ENCODE peak calls at places on chromosomes 16 and 17, in four cellular contexts. B, V, J and Q are unnamed samples. For H3K36me3, the result is how much of the 10 kb centered on the place peaks cover.

GRCh38 chr16:83826146-83826913 is 18.6 kb downstream of the HSBP1 start:
- DNase-seq in B (peak), J (peak), V (peak), Q (peak)

GRCh38 chr16:88772871-88773811 is 11.9 kb downstream of the PIEZO1 start:
- DNase-seq in B (no peak), V (peak), J (peak), Q (peak)

GRCh38 chr16:67537270-67537635 is 8.6 kb downstream of the RIPOR1 start:
- DNase-seq in J (no peak), V (no peak), B (peak), Q (peak)

GRCh38 chr16:13680021-13680672 is 239.8 kb upstream of the ERCC4 start:
- DNase-seq in B (no peak), J (no peak), V (no peak), Q (no peak)

GRCh38 chr17:57944796-57945362 is 10.3 kb downstream of the CUEDC1 start:
- DNase-seq in J (no peak), B (no peak), V (no peak), Q (peak)

GRCh38 chr17:31696184-31696602 is 162.9 kb downstream of the COPRS start:
- DNase-seq in J (no peak), V (peak), B (peak), Q (peak)

GRCh38 chr17:58121925-58122324 is 26.3 kb upstream of the OR4D1 start:
- DNase-seq in V (no peak), J (peak), B (no peak), Q (peak)

GRCh38 chr16:4913774-4914525 is 23.0 kb downstream of the PPL start:
- DNase-seq in V (no peak), B (no peak), J (no peak), Q (no peak)

GRCh38 chr16:85209526-85210121 is 97.4 kb upstream of the CIBAR2 start:
- DNase-seq in J (no peak), V (no peak), B (no peak), Q (no peak)

GRCh38 chr16:77682586-77682985 is 39.7 kb upstream of the NUDT7 start:
- DNase-seq in J (no peak), B (no peak), V (no peak), Q (no peak)

GRCh38 chr17:4986403-4986802 is 1.1 kb downstream of the CAMTA2 start:
- DNase-seq in J (peak), B (no peak), V (no peak), Q (no peak)

GRCh38 chr16:30351586-30352419 is 3.3 kb downstream of the CD2BP2 start:
- DNase-seq in B (peak), J (peak), V (peak), Q (peak)

GRCh38 chr16:9311303-9311954 is 220.0 kb downstream of the HAPSTR1 start:
- DNase-seq in V (no peak), J (no peak), B (no peak), Q (no peak)

GRCh38 chr17:44266402-44267164 is 1.4 kb downstream of the SLC4A1 start:
- DNase-seq in B (no peak), J (no peak), V (no peak), Q (peak)

GRCh38 chr16:1745900-1746692 is 25.2 kb downstream of the NME3 start:
- DNase-seq in B (no peak), V (no peak), J (no peak), Q (peak)

GRCh38 chr16:87076950-87077749 is 240.0 kb downstream of the C16orf95 start:
- DNase-seq in B (peak), V (no peak), J (peak), Q (peak)

GRCh38 chr16:69397821-69398521 is 12.2 kb upstream of the TERF2 start:
- DNase-seq in B (no peak), V (no peak), J (peak), Q (peak)

GRCh38 chr17:9234404-9234945 is 213.2 kb downstream of the NTN1 start:
- DNase-seq in V (no peak), J (no peak), B (no peak), Q (no peak)

GRCh38 chr16:82440336-82440735 is 186.4 kb upstream of the CDH13 start:
- DNase-seq in J (no peak), V (no peak), B (no peak), Q (no peak)

GRCh38 chr16:57615813-57616212 is 12.6 kb upstream of the ADGRG1 start:
- DNase-seq in B (peak), V (no peak), J (no peak), Q (no peak)

GRCh38 chr17:66897141-66897540 is 62.2 kb downstream of the CACNG5 start:
- DNase-seq in J (no peak), V (no peak), B (no peak), Q (no peak)

GRCh38 chr17:47810200-47810821 is 11.3 kb downstream of the OSBPL7 start:
- DNase-seq in J (peak), B (peak), V (no peak), Q (peak)

GRCh38 chr16:7602424-7602935 is 269.8 kb downstream of the RBFOX1 start:
- DNase-seq in B (no peak), V (no peak), J (no peak), Q (no peak)

GRCh38 chr17:83058478-83059167 is 20.8 kb upstream of the METRNL start:
- DNase-seq in B (peak), J (no peak), V (no peak), Q (no peak)

GRCh38 chr17:45896803-45897693 is 2.7 kb downstream of the MAPT start:
- DNase-seq in J (peak), V (no peak), B (no peak), Q (no peak)

GRCh38 chr17:43360376-43360738 is 38.4 kb upstream of the ARL4D start:
- DNase-seq in V (peak), B (peak), J (no peak), Q (peak)

GRCh38 chr17:20202141-20202574 is 193.0 kb downstream of the SPECC1 start:
- DNase-seq in J (no peak), B (no peak), V (no peak), Q (no peak)

GRCh38 chr17:45747907-45748306 is 36.2 kb upstream of the CRHR1 start:
- DNase-seq in V (no peak), B (no peak), J (no peak), Q (no peak)

GRCh38 chr17:16507918-16508533 is 16.0 kb upstream of the LRRC75A start:
- DNase-seq in B (no peak), J (peak), V (no peak), Q (no peak)

GRCh38 chr16:83552193-83552592 is 255.6 kb upstream of the HSBP1 start:
- DNase-seq in B (no peak), J (peak), V (no peak), Q (peak)

GRCh38 chr16:8962393-8963009 is 1.2 kb downstream of the USP7 start:
- DNase-seq in B (peak), J (peak), V (no peak), Q (no peak)

GRCh38 chr17:71023631-71024030 is 854.3 kb downstream of the KCNJ2 start:
- DNase-seq in J (no peak), B (no peak), V (no peak), Q (peak)

GRCh38 chr17:10652984-10653680 is 4.0 kb downstream of the MYH3 start:
- DNase-seq in V (no peak), B (no peak), J (no peak), Q (peak)

GRCh38 chr16:22813946-22814325 is at the start of gene HS3ST2:
- DNase-seq in V (no peak), B (no peak), J (peak), Q (peak)

GRCh38 chr16:11914759-11915643 is 755 bp downstream of the GSPT1 start:
- DNase-seq in B (peak), V (no peak), J (peak), Q (peak)

GRCh38 chr17:37535906-37536305 is 46.2 kb downstream of the DUSP14 start:
- DNase-seq in J (no peak), B (no peak), V (no peak), Q (no peak)
- H3K36me3 ChIP-seq in J (under half), B (half or more), V (under half), Q (under half)

GRCh38 chr16:28590384-28591340 is 6.2 kb downstream of the SULT1A2 start:
- DNase-seq in J (no peak), B (no peak), V (no peak), Q (no peak)
- H3K36me3 ChIP-seq in J (under half), B (under half), V (under half), Q (under half)

GRCh38 chr17:75945202-75945601 is 4.4 kb upstream of the FBF1 start:
- DNase-seq in J (no peak), V (no peak), B (no peak), Q (no peak)

GRCh38 chr17:75950421-75950820 is 9.6 kb upstream of the FBF1 start:
- DNase-seq in J (no peak), B (no peak), V (no peak), Q (no peak)

GRCh38 chr17:75950850-75951554 is 10.2 kb upstream of the FBF1 start:
- DNase-seq in J (no peak), B (no peak), V (no peak), Q (peak)
- H3K36me3 ChIP-seq in J (under half), B (half or more), V (under half), Q (under half)

DNA sequence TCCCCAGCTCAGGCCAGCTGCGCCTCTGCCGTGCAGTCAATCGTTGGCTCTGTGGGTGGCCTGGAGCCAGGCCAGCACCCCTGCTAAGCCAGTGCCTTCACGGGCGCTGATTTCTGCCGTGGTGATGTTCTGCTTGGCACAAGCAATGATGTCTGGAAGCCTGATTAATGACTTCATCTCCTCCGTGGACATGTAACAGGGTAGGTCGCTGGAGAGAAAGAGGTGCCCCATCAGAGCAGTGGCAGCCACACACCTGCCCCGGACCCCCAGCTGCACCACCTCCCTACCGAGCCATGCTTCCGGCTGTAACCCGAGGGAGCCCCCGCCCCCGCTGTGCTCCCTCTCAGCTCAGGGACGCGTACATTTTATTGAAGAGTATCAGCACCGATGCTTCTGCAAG is 1.9 kb downstream of the ARL16 start:
- DNase-seq in V (no peak), B (no peak), J (no peak), Q (no peak)
- H3K36me3 ChIP-seq in V (under half), B (under half), J (under half), Q (under half)

GRCh38 chr16:3767333-3767977 is 50.1 kb upstream of the TRAP1 start:
- DNase-seq in B (no peak), J (no peak), V (no peak), Q (no peak)
- H3K36me3 ChIP-seq in B (half or more), J (under half), V (under half), Q (under half)

GRCh38 chr16:307691-308312 is 24.8 kb downstream of the PDIA2 start:
- DNase-seq in B (no peak), V (no peak), J (no peak), Q (no peak)

GRCh38 chr16:306911-307370 is 24.0 kb downstream of the PDIA2 start:
- DNase-seq in B (no peak), V (no peak), J (no peak), Q (no peak)

GRCh38 chr16:305916-306315 is 23.0 kb downstream of the PDIA2 start:
- DNase-seq in J (no peak), B (no peak), V (no peak), Q (no peak)

GRCh38 chr16:311725-312124 is 28.8 kb downstream of the PDIA2 start:
- DNase-seq in B (no peak), J (no peak), V (no peak), Q (no peak)

DNA sequence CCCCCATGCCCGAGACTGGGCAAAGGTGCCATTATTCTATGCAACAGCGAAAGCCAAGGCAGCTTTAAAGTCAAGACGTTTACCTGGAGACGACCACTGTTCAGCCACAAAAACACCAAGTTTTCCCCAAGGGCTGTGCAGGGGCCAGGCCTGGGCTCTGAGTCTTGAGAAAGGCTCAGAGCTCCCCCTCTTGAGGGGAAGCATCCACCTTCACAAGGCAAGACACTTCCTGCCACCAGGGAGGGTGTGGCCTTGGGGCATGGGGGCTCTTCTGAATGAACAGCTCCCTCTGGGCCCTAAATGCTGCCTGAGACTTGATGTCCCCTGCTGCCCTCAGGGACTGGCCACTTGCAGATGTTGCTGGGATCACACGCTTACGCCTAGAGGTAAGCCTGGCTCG is 26.5 kb downstream of the PDIA2 start:
- DNase-seq in B (no peak), J (no peak), V (no peak), Q (no peak)
- H3K36me3 ChIP-seq in B (under half), J (under half), V (under half), Q (under half)

DNA sequence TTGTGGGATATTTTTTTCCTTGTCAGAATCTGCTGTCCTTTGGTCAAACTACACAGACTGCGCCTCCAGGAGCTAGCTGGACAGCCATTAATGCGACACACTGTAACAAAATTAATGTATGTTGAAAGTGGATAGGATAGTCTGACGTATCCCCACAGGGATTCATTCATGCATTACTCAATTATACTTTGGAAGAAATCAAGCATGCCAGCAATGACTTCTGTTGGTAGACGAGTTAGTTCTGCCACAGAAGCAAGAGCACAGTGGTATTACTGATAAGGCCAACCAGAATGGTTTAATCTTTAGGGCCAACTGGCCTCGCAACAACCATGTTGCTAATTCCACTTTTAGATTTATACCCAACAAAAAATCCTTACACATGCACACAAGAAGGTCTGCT is 106.4 kb upstream of the TOB1 start:
- DNase-seq in J (no peak), V (no peak), B (no peak), Q (no peak)
- H3K36me3 ChIP-seq in J (under half), V (under half), B (under half), Q (under half)

DNA sequence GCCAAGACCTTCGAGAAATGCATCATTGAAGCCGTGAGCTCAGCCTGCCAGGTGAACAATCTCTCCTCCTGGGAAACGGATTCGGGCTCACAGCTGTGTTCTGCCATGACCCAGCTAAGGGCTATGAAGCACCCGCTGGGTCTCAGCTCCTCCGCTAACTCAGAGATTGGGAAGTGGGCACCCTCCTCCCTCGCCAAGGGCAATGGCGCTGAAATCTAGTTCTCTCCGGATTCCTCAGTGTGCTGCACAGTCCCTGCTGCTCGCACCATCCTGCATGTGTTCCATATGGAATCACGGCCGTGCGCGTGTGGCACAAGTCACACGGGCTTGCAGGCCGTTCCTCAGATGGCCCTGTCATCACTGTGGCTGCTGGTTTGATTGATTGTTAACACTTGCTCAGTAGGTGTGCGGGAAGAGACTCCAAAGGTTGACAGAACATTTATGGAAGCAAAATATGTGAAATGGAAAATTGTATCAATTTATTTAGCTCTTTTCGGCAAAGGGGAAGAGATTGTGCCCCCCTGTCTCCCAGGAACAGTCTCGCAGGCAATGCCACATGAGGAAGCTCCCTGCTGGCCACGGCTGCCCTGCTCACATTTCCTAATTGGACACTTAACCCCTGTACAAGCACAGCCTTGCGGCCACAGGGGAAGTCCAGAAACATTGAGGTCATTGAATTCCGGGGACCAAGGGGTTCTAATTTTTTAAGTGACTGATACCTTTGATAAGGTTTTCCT is 58.8 kb downstream of the RNF213 start:
- DNase-seq in J (no peak), V (no peak), B (no peak), Q (no peak)
- H3K36me3 ChIP-seq in J (under half), V (under half), B (under half), Q (under half)

GRCh38 chr17:60388742-60389141 is 3.2 kb downstream of the USP32 start:
- DNase-seq in J (no peak), V (no peak), B (no peak), Q (no peak)

GRCh38 chr17:60391419-60392041 is 403 bp downstream of the USP32 start:
- DNase-seq in J (no peak), B (no peak), V (no peak), Q (peak)

GRCh38 chr17:60390881-60391418 is 983 bp downstream of the USP32 start:
- DNase-seq in J (peak), B (peak), V (no peak), Q (peak)

GRCh38 chr17:60392042-60392844 is at the start of gene USP32:
- DNase-seq in J (peak), B (peak), V (peak), Q (peak)

DNA sequence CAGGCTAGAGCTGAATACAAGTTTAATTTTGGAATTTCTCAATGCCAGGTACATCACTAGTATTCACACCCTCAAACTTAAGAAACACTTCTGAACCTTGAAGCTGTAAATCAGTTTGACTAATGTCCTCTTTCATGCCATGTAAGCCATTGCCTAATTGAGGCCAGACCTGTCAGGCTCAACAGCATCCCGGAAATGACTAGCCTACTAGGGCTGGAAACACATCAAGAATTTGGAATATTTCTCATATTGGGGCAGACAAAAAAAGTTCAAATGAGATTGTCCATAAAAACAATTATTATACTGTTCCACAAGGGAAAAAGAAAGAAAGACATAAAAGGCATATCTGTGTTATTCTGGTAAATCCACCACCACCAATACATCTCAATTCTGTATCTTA is 1.7 kb downstream of the USP32 start:
- DNase-seq in B (no peak), V (no peak), J (peak), Q (peak)
- H3K36me3 ChIP-seq in B (under half), V (under half), J (under half), Q (under half)